ENCODE peak calls at places on chromosomes 6 and 20, in four cellular contexts. F, W, E and I are unnamed samples.

GRCh38 chr6:12383448-12383847 is 93.3 kb downstream of the EDN1 start:
- DNase-seq in F (no peak), W (peak), E (no peak), I (no peak)

GRCh38 chr20:1805161-1805581 is 90.0 kb upstream of the SIRPA start:
- DNase-seq in F (no peak), W (no peak), E (no peak), I (no peak)

GRCh38 chr20:19737025-19737424 is 21.0 kb upstream of the RIN2 start:
- DNase-seq in F (no peak), W (peak), E (no peak), I (peak)

GRCh38 chr6:138996524-138996923 is 8.5 kb upstream of the REPS1 start:
- DNase-seq in F (no peak), W (no peak), E (no peak), I (no peak)

GRCh38 chr20:381581-382290 is 1.2 kb downstream of the TRIB3 start:
- DNase-seq in F (peak), W (peak), E (peak), I (peak)

GRCh38 chr6:12844284-12845223 is 128.0 kb downstream of the PHACTR1 start:
- DNase-seq in F (peak), W (no peak), E (peak), I (no peak)

GRCh38 chr6:315921-316752 is 23.9 kb downstream of the DUSP22 start:
- DNase-seq in F (no peak), W (peak), E (no peak), I (no peak)

GRCh38 chr6:126631343-126631742 is 291.4 kb downstream of the CENPW start:
- DNase-seq in F (no peak), W (no peak), E (no peak), I (no peak)

GRCh38 chr6:15336905-15337583 is 91.2 kb downstream of the JARID2 start:
- DNase-seq in F (no peak), W (no peak), E (no peak), I (no peak)

GRCh38 chr6:77026341-77026740 is 436.9 kb downstream of the HTR1B start:
- DNase-seq in F (no peak), W (no peak), E (no peak), I (no peak)

GRCh38 chr20:34861386-34862084 is 11.1 kb downstream of the GGT7 start:
- DNase-seq in F (peak), W (no peak), E (no peak), I (peak)

GRCh38 chr20:33933469-33933909 is 60.2 kb upstream of the RALY start:
- DNase-seq in F (peak), W (no peak), E (peak), I (peak)

GRCh38 chr20:33092361-33092760 is 12.9 kb downstream of the BPIFB4 start:
- DNase-seq in F (no peak), W (no peak), E (no peak), I (no peak)

GRCh38 chr6:27177454-27178000 is 70.0 kb upstream of the PRSS16 start:
- DNase-seq in F (peak), W (no peak), E (peak), I (peak)

GRCh38 chr6:46390153-46390876 is 100.9 kb downstream of the RCAN2 start:
- DNase-seq in F (no peak), W (no peak), E (no peak), I (no peak)

GRCh38 chr20:37649635-37650244 is 44.1 kb upstream of the CTNNBL1 start:
- DNase-seq in F (no peak), W (no peak), E (no peak), I (no peak)

GRCh38 chr6:44650947-44651346 is 263.4 kb downstream of the CDC5L start:
- DNase-seq in F (no peak), W (no peak), E (no peak), I (no peak)

GRCh38 chr6:34585512-34586045 is 29.4 kb upstream of the SPDEF start:
- DNase-seq in F (no peak), W (no peak), E (no peak), I (no peak)

GRCh38 chr6:2378891-2379652 is 133.7 kb upstream of the GMDS start:
- DNase-seq in F (no peak), W (no peak), E (no peak), I (no peak)

GRCh38 chr6:107823047-107823557 is 1.0 kb downstream of the SCML4 start:
- DNase-seq in F (no peak), W (no peak), E (no peak), I (no peak)

GRCh38 chr6:119308994-119309657 is 40.4 kb downstream of the MAN1A1 start:
- DNase-seq in F (no peak), W (no peak), E (no peak), I (no peak)

GRCh38 chr20:23530937-23531567 is 37.2 kb downstream of the CST9L start:
- DNase-seq in F (no peak), W (no peak), E (no peak), I (no peak)

GRCh38 chr20:10218536-10219451 is at the start of gene SNAP25:
- DNase-seq in F (peak), W (no peak), E (peak), I (peak)

GRCh38 chr6:110951986-110952794 is 6.3 kb upstream of the GTF3C6 start:
- DNase-seq in F (no peak), W (no peak), E (no peak), I (no peak)

GRCh38 chr6:110949679-110950285 is 8.7 kb upstream of the GTF3C6 start:
- DNase-seq in F (no peak), W (no peak), E (no peak), I (no peak)

GRCh38 chr6:110950443-110950842 is 8.1 kb upstream of the GTF3C6 start:
- DNase-seq in F (no peak), W (no peak), E (no peak), I (no peak)

GRCh38 chr6:110953633-110954303 is 4.7 kb upstream of the GTF3C6 start:
- DNase-seq in F (no peak), W (no peak), E (no peak), I (no peak)

GRCh38 chr6:110951008-110951407 is 7.5 kb upstream of the GTF3C6 start:
- DNase-seq in F (no peak), W (no peak), E (no peak), I (no peak)
- TF ChIP-seq SPI1 in F (no peak), W (no peak), E (no peak), I (no peak)

GRCh38 chr6:158767714-158768113 is 51.5 kb downstream of the EZR start:
- DNase-seq in F (no peak), W (no peak), E (no peak), I (no peak)

GRCh38 chr6:158764941-158765340 is 54.2 kb downstream of the EZR start:
- DNase-seq in F (no peak), W (no peak), E (no peak), I (no peak)

GRCh38 chr6:158768396-158768795 is 50.8 kb downstream of the EZR start:
- DNase-seq in F (no peak), W (no peak), E (no peak), I (no peak)

GRCh38 chr6:158765509-158766068 is 53.6 kb downstream of the EZR start:
- DNase-seq in F (no peak), W (no peak), E (no peak), I (no peak)

GRCh38 chr6:158766621-158767435 is 52.3 kb downstream of the EZR start:
- DNase-seq in F (no peak), W (no peak), E (no peak), I (no peak)
- TF ChIP-seq SPI1 in F (no peak), W (no peak), E (no peak), I (no peak)

GRCh38 chr6:4940416-4940815 is 63.4 kb downstream of the RPP40 start:
- DNase-seq in F (no peak), W (no peak), E (no peak), I (no peak)

GRCh38 chr6:4944325-4944724 is 59.5 kb downstream of the RPP40 start:
- DNase-seq in F (no peak), W (no peak), E (no peak), I (no peak)

GRCh38 chr6:4943716-4944115 is 60.1 kb downstream of the RPP40 start:
- DNase-seq in F (no peak), W (no peak), E (no peak), I (no peak)

GRCh38 chr6:4942673-4943009 is 61.2 kb downstream of the RPP40 start:
- DNase-seq in F (no peak), W (no peak), E (no peak), I (no peak)

DNA sequence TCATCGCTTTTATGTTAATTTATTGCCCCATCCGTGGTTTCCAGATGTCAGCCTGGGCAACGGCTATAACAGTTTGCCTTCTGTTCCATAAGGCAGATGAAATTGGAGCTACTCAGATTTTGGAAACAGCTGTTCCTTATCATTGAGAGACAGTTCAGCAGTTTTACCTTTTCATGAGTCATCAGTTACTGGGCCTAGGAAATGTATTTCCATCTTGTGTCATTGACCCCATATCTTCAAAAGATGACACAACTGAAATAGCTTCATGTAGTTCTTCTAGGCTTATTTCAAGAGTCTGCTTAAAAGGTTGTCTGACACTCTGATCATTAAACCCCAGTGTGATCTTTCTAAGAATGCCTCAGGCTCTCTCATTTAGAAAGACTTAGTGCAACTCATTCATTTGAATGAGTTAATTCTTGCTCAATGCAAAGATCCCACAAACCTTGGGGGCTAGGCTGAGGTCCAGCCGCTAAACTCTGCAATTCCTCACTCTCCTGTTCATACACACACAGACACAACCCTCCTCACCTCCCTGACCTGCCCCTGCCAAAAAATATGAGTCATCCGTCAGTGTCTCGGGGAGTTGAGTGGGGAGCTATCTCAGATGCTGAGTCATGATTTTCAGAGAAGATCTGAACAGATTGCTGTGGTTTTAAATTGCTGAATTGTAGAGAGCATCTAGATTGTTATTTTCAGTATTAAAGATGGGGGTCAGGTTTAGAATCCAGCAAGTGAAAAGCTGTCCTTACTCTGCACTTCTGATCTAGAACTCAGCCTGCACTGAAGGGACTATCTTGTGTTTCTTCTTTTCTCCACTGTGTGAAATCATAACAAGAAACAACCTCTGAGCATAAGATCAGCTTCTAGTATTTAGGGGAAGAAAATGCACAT is 61.8 kb downstream of the RPP40 start:
- DNase-seq in F (peak), W (peak), E (no peak), I (peak)
- TF ChIP-seq SPI1 in F (no peak), W (no peak), E (no peak), I (no peak)

GRCh38 chr6:33557376-33557775 is 22.7 kb downstream of the BAK1 start:
- DNase-seq in F (no peak), W (no peak), E (no peak), I (no peak)

DNA sequence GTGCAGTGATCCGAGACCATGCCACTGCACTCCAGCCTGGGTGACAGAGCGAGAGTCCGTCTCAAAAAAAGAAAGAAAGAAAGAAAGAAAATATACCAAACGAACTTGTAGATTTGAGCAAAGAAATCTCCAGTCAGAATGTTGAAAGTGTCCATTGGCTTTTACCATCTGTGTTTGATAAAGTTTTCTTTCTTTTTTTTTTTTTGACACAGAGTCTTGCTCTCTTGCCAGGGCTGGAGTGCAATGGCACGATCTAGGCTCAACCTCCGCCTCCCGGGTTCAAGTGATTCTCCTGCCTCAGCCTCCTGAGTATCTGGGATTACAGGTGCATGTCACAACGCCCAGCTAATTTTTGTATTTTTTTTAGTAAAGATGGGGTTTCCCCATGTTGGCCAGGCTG is 21.3 kb downstream of the BAK1 start:
- DNase-seq in F (no peak), W (no peak), E (no peak), I (no peak)
- TF ChIP-seq SPI1 in F (no peak), W (no peak), E (no peak), I (no peak)

GRCh38 chr20:58546756-58547526 is 31.7 kb upstream of the APCDD1L start:
- DNase-seq in F (no peak), W (no peak), E (no peak), I (no peak)
- TF ChIP-seq SPI1 in F (no peak), W (no peak), E (no peak), I (no peak)